ENCODE peak calls at places on chromosomes 11 and 22, in six cellular contexts. M is hepatocyte, B is breast epithelium, A is body of pancreas, R is stomach, H is A549. E is an unnamed sample.
A peak's percentile ranks its signal among the peaks of the same experiment; 100 is the strongest.

GRCh38 chr11:12276356-12276755 is 101.0 kb upstream of the PARVA start:
- DNase-seq in H (no peak), M (no peak), B (no peak), A (peak; percentile 6), R (peak; percentile 22), E (no peak)

GRCh38 chr11:77401486-77402217 is 72.2 kb downstream of the PAK1 start:
- DNase-seq in A (no peak), B (no peak), R (no peak), H (no peak), M (no peak), E (no peak)

GRCh38 chr11:107741044-107741823 is 29.4 kb upstream of the SLN start:
- DNase-seq in H (peak; percentile 18), R (no peak), B (no peak), M (peak; percentile 25), A (peak; percentile 18), E (no peak)

GRCh38 chr22:27416553-27417427 is 384.8 kb downstream of the MN1 start:
- DNase-seq in R (peak; percentile 34), H (peak; percentile 20), A (no peak), B (peak; percentile 59), M (peak; percentile 64), E (no peak)

GRCh38 chr22:22171357-22172218 is 73.0 kb upstream of the VPREB1 start:
- DNase-seq in B (no peak), R (no peak), A (no peak), H (peak; percentile 52), M (peak; percentile 30), E (no peak)

GRCh38 chr11:118971646-118972045 is at the start of gene FOXR1:
- DNase-seq in R (no peak), M (no peak), H (no peak), A (no peak), B (no peak), E (no peak)

GRCh38 chr11:102810943-102811528 is 13.1 kb upstream of the MMP1 start:
- DNase-seq in M (peak; percentile 36), B (no peak), H (peak; percentile 12), R (no peak), A (no peak), E (no peak)

GRCh38 chr11:57307666-57308270 is 17.0 kb downstream of the TNKS1BP1 start:
- DNase-seq in R (no peak), H (no peak), B (no peak), A (no peak), M (no peak), E (no peak)

GRCh38 chr11:30172872-30173271 is 57.9 kb upstream of the FSHB start:
- DNase-seq in B (no peak), A (no peak), R (no peak), H (no peak), M (peak; percentile 48), E (no peak)

GRCh38 chr11:121326230-121326629 is 33.7 kb downstream of the SC5D start:
- DNase-seq in H (no peak), B (no peak), A (no peak), R (no peak), M (no peak), E (no peak)

GRCh38 chr11:80320765-80321164 is 879.9 kb upstream of the TENM4 start:
- DNase-seq in R (no peak), B (no peak), A (no peak), M (no peak), H (no peak), E (no peak)

GRCh38 chr22:42862045-42862734 is 5.1 kb upstream of the ARFGAP3 start:
- DNase-seq in M (peak; percentile 61), H (peak; percentile 76), R (no peak), A (no peak), B (no peak), E (no peak)

GRCh38 chr11:110479445-110480101 is 49.8 kb downstream of the FDX1 start:
- DNase-seq in A (no peak), B (no peak), R (no peak), H (no peak), M (peak; percentile 25), E (no peak)

GRCh38 chr22:44026630-44027511 is 2.8 kb downstream of the PARVB start:
- DNase-seq in B (no peak), R (peak; percentile 70), A (peak; percentile 42), M (no peak), H (no peak), E (peak; percentile 84)

GRCh38 chr11:71301858-71302533 is 49.6 kb upstream of the SHANK2 start:
- DNase-seq in A (no peak), H (no peak), M (no peak), R (peak; percentile 17), B (peak; percentile 47), E (no peak)

GRCh38 chr11:5246772-5247478 is 2.7 kb downstream of the HBG1 start:
- DNase-seq in H (no peak), B (no peak), R (no peak), A (no peak), M (no peak), E (no peak)

GRCh38 chr11:8374716-8375115 is 111.0 kb upstream of the LMO1 start:
- DNase-seq in M (no peak), R (no peak), A (no peak), B (peak; percentile 12), H (no peak), E (no peak)

GRCh38 chr11:12845739-12846358 is 163.3 kb upstream of the RASSF10 start:
- DNase-seq in H (peak; percentile 29), R (peak; percentile 55), A (peak; percentile 74), M (peak; percentile 78), B (no peak), E (peak; percentile 31)

GRCh38 chr22:26428515-26429457 is at the start of gene ASPHD2:
- DNase-seq in B (no peak), R (peak; percentile 73), A (peak; percentile 50), M (peak; percentile 83), H (peak; percentile 11), E (peak; percentile 41)

GRCh38 chr22:41672780-41673509 is 15.7 kb downstream of the SNU13 start:
- DNase-seq in R (no peak), M (peak; percentile 10), H (peak; percentile 58), B (no peak), A (no peak), E (no peak)

GRCh38 chr11:75031224-75031753 is 42.6 kb downstream of the NEU3 start:
- DNase-seq in M (peak; percentile 67), A (no peak), H (peak; percentile 29), R (no peak), B (no peak), E (no peak)

GRCh38 chr11:75214411-75214821 is 26.2 kb upstream of the TPBGL start:
- DNase-seq in A (peak; percentile 78), R (peak; percentile 75), B (peak; percentile 71), H (peak; percentile 79), M (peak; percentile 93), E (peak; percentile 77)

GRCh38 chr11:64263021-64263946 is 12.0 kb downstream of the PLCB3 start:
- DNase-seq in R (no peak), B (no peak), A (no peak), H (no peak), M (no peak), E (no peak)

GRCh38 chr11:57312511-57313021 is 12.2 kb downstream of the TNKS1BP1 start:
- DNase-seq in M (no peak), A (peak; percentile 47), B (no peak), H (no peak), R (peak; percentile 47), E (no peak)

GRCh38 chr11:4704790-4705334 is 278 bp downstream of the MMP26 start:
- DNase-seq in M (no peak), R (no peak), A (no peak), B (no peak), H (no peak), E (no peak)

GRCh38 chr11:107275632-107276031 is 182.0 kb downstream of the CWF19L2 start:
- DNase-seq in H (peak; percentile 6), M (no peak), R (no peak), A (no peak), B (no peak), E (no peak)

GRCh38 chr22:22841598-22841997 is 46.0 kb upstream of the IGLL5 start:
- DNase-seq in B (no peak), M (no peak), R (no peak), A (no peak), H (no peak), E (no peak)

DNA sequence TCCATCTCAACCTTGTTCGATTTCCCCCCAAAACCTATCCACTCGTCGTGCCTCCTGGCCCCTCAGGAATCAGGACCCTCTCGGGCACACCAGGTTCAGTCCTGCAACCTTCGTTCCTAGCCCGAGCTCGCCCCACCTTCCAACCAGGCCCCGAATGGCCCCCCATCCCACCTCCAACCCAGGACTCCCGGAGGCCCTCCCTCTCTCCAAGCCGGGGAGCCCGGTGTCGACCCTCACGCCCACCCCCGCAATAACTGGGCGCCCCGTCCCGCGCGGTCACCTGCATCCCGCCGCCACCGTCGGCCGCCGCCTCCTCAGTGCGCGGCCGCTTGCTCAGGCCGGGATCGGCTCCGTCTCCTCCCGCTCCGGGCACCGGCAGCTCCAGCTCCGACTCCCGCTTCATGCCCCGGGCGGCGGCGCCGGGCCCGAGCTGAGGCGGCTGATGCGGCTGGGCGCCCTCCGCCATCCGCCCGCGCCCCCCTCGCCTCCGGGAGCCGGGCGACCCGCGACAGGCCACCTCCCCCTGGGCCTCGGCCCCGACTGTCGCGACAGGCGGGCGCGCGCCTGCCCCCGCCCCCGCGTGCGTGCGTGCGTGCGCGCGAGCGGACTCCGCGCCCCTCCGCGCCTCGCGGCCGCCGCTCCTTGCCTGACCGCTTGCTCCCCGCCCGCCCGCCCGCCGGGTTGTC is 521 bp downstream of the RBFOX2 start:
- DNase-seq in B (peak; percentile 54), A (peak; percentile 33), M (no peak), H (no peak), R (no peak), E (no peak)
- H3K27ac ChIP-seq in B (peak overlapping the region; percentile 95), A (peak overlapping the region; percentile 83), M (peak overlapping the region; percentile 83), H (peak overlapping the region; percentile 94), R (peak overlapping the region; percentile 93), E (peak overlapping the region; percentile 92)

DNA sequence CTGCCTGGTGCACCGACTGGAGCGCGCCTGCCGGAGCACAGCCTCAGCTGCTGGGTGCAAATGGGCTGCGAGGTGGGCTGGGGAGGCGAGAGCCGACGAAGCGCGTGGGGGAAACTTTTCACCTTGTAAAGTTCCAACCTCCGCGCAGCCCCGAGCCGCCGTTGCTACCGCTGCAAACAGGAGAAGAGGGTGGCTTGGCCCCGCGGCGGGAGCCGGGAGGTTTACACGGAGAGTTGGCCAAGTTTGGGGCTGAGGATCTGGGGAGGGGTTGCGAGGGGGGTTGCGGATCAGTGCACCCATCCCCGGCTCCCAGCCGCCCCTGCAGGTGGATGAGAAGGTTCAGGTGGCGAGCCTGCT is 566 bp downstream of the FAT3 start:
- DNase-seq in R (no peak), H (no peak), M (peak; percentile 17), B (no peak), A (no peak), E (no peak)
- H3K4me3 ChIP-seq in R (peak overlapping the region; percentile 54), H (peak overlapping the region; percentile 59), M (peak overlapping the region; percentile 57), B (peak overlapping the region; percentile 47), A (no peak overlapping the region), E (peak overlapping the region; percentile 60)

GRCh38 chr11:575324-575995 is 810 bp upstream of the PHRF1 start:
- DNase-seq in H (no peak), R (no peak), A (no peak), B (no peak), M (no peak), E (no peak)
- TF ChIP-seq CTCF in H (no peak), R (no peak), A (no peak), B (no peak), M (no peak), E (no peak)

GRCh38 chr11:88384678-88385015 is 47.1 kb upstream of the CTSC start:
- DNase-seq in A (no peak), B (no peak), H (peak; percentile 11), M (peak; percentile 14), R (no peak), E (no peak)

GRCh38 chr11:88383446-88383845 is 45.9 kb upstream of the CTSC start:
- DNase-seq in R (no peak), M (no peak), B (no peak), H (peak; percentile 5), A (no peak), E (no peak)

GRCh38 chr11:88378422-88379066 is 41.0 kb upstream of the CTSC start:
- DNase-seq in H (no peak), R (no peak), M (no peak), A (no peak), B (no peak), E (no peak)

GRCh38 chr11:88384004-88384677 is 46.6 kb upstream of the CTSC start:
- DNase-seq in M (no peak), B (no peak), R (no peak), A (no peak), H (peak; percentile 36), E (no peak)
- H3K27ac ChIP-seq in M (peak overlapping the region; percentile 38), B (no peak overlapping the region), R (no peak overlapping the region), A (no peak overlapping the region), H (peak overlapping the region; percentile 46), E (no peak overlapping the region)

E was measured in left ventricle myocardium inferior.